ENCODE peak calls at places on chromosomes 4 and X, in eight cellular contexts. S, O, E, M, H, A, P and V are unnamed samples.

GRCh38 chrX:17616936-17617335 is 120.4 kb upstream of the SCML1 start:
- DNase-seq in E (no peak), H (no peak), S (no peak), M (no peak), A (no peak), O (no peak), P (no peak), V (no peak)

GRCh38 chr4:41879552-41879951 is 55.7 kb upstream of the TMEM33 start:
- DNase-seq in O (no peak), M (no peak), E (no peak), H (no peak), S (no peak), A (no peak), P (no peak), V (no peak)

GRCh38 chrX:20037182-20037581 is 46.3 kb upstream of the BCLAF3 start:
- DNase-seq in A (no peak), O (no peak), S (no peak), E (no peak), P (no peak), H (no peak), M (no peak), V (no peak)

GRCh38 chrX:39171686-39172085 is 370.4 kb downstream of the MID1IP1 start:
- DNase-seq in A (no peak), S (no peak), M (no peak), P (no peak), H (no peak), O (no peak), E (no peak), V (no peak)

GRCh38 chr4:182877326-182877883 is 39.8 kb downstream of the DCTD start:
- DNase-seq in M (no peak), O (no peak), E (no peak), S (no peak), P (no peak), H (no peak), A (no peak), V (peak; percentile 65)

GRCh38 chrX:130155564-130155963 is 10.1 kb downstream of the AIFM1 start:
- DNase-seq in O (peak; percentile 55), A (no peak), H (no peak), S (no peak), E (no peak), M (no peak), P (no peak), V (no peak)

GRCh38 chrX:139750390-139750789 is 42.4 kb upstream of the MCF2 start:
- DNase-seq in H (no peak), O (peak; percentile 10), S (no peak), E (no peak), P (no peak), A (no peak), M (no peak), V (no peak)

GRCh38 chrX:37800762-37801161 is 20.9 kb downstream of the CYBB start:
- DNase-seq in M (no peak), H (no peak), S (no peak), P (no peak), E (no peak), O (no peak), A (no peak), V (no peak)

GRCh38 chr4:156778093-156778492 is 193.5 kb downstream of the PDGFC start:
- DNase-seq in O (peak; percentile 85), P (no peak), H (no peak), A (no peak), S (no peak), M (no peak), E (no peak), V (no peak)

GRCh38 chrX:24610540-24610939 is 36.6 kb downstream of the PCYT1B start:
- DNase-seq in M (no peak), E (no peak), A (no peak), S (no peak), O (no peak), H (no peak), P (no peak), V (no peak)

GRCh38 chr4:140637836-140638235 is 69.1 kb upstream of the UCP1 start:
- DNase-seq in S (no peak), H (no peak), P (peak; percentile 35), O (peak; percentile 5), M (no peak), E (no peak), A (no peak), V (peak; percentile 69)

GRCh38 chr4:37967749-37968148 is 7.6 kb downstream of the PTTG2 start:
- DNase-seq in H (no peak), O (no peak), A (no peak), E (no peak), M (no peak), P (no peak), S (no peak), V (no peak)

GRCh38 chr4:169070071-169070894 is 60.2 kb upstream of the CBR4 start:
- DNase-seq in P (peak; percentile 73), S (no peak), A (no peak), E (peak; percentile 66), H (peak; percentile 67), M (peak; percentile 39), O (peak; percentile 98), V (peak; percentile 65)

GRCh38 chr4:27084685-27085356 is 224.2 kb downstream of the STIM2 start:
- DNase-seq in P (peak; percentile 13), S (no peak), A (no peak), E (no peak), O (peak; percentile 16), M (peak; percentile 5), H (peak; percentile 33), V (peak; percentile 75)

GRCh38 chr4:6884341-6884870 is 25.2 kb upstream of the TBC1D14 start:
- DNase-seq in H (no peak), A (no peak), P (no peak), S (no peak), E (no peak), O (no peak), M (no peak), V (peak; percentile 53)

GRCh38 chr4:126616795-126617194 is 1016.0 kb upstream of the INTU start:
- DNase-seq in P (no peak), H (no peak), S (no peak), O (no peak), A (no peak), E (no peak), M (no peak), V (no peak)

GRCh38 chr4:185965456-185966384 is 103.2 kb upstream of the TLR3 start:
- DNase-seq in A (no peak), O (no peak), H (no peak), S (no peak), M (no peak), P (no peak), E (no peak), V (no peak)

GRCh38 chr4:152247271-152247975 is 288.5 kb downstream of the FBXW7 start:
- DNase-seq in A (no peak), H (peak; percentile 73), P (no peak), M (no peak), E (peak; percentile 55), S (no peak), O (no peak), V (peak; percentile 22)
- H3K4me3 ChIP-seq in A (no peak overlapping the region), H (no peak overlapping the region), P (no peak overlapping the region), M (no peak overlapping the region), E (no peak overlapping the region), S (no peak overlapping the region), O (no peak overlapping the region), V (no peak overlapping the region)

DNA sequence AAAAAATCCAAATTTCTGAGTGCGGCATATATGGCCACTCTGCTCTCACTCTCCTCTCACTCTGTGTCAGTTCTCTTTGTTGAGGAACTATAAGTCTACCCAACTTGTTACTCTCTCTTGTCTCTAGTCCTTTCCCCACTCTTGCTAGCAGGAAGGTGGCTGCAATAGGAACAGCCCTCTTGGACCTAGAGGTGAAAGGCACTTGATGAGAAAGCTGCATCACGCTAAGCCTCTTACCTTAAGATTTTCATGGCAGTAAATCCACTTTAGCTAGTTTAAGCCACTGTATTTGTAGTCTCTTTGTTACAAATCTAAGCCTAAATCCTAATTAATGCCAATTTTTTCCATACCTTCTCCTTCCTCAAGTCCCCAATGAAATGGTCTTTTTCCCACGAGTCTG is 189.9 kb downstream of the NKX6-1 start:
- DNase-seq in E (no peak), O (no peak), M (no peak), P (no peak), H (no peak), A (no peak), S (no peak), V (no peak)
- H3K36me3 ChIP-seq in E (no peaks in the 10 kb centered on the region), O (no peaks in the 10 kb centered on the region), M (no peaks in the 10 kb centered on the region), P (no peaks in the 10 kb centered on the region), H (no peaks in the 10 kb centered on the region), A (no peaks in the 10 kb centered on the region), S (no peaks in the 10 kb centered on the region), V (no peaks in the 10 kb centered on the region)

GRCh38 chrX:51891821-51892551 is 1.4 kb upstream of the MAGED1 start:
- DNase-seq in E (no peak), M (no peak), P (no peak), O (peak; percentile 81), S (no peak), H (peak; percentile 59), A (no peak), V (no peak)

GRCh38 chrX:51892921-51893745 is at the start of gene MAGED1:
- DNase-seq in O (peak; percentile 93), S (peak; percentile 89), H (peak; percentile 91), M (peak; percentile 94), P (peak; percentile 86), A (peak; percentile 79), E (peak; percentile 94), V (peak; percentile 72)

GRCh38 chrX:51896626-51897025 is 3.2 kb downstream of the MAGED1 start:
- DNase-seq in E (no peak), P (no peak), S (no peak), M (no peak), O (no peak), H (no peak), A (no peak), V (no peak)

GRCh38 chrX:51894697-51895336 is 1.4 kb downstream of the MAGED1 start:
- DNase-seq in M (peak; percentile 48), O (peak; percentile 42), S (no peak), H (peak; percentile 35), E (no peak), P (peak; percentile 27), A (no peak), V (peak; percentile 22)

DNA sequence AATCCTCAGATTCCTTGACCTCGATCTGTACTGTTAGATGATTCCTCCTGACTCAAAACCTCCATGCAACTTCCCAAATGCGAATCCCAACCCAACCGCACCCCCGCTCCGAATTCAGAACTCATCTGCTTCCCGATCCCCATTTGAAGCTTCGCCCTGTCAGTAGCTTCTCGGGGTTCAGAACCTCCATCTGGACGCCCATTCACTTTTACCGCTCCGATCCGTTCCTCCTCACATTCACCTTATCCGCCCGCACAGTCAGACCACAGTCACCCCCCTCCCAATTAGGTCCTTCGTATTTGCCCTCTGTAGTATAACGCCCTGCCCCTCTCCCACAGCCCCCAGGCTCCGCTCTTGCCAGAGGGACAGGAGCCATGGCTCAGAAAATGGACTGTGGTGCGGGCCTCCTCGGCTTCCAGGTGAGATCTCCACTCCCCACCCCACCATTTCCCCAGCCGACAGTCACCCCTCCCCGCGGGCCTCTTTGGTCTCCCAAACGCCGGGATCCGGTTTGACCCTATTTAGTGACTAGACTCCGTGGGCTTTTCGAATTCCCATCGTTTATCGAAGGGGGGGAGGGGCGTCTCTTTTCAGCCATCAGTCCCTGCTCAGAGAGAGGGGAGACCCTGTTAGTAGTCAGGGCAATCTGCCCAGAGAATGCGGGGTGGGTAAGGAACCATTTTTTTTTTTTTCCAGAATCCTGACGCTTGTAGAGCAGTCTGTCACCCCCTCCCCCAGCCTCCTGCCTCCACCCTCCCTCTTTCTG is 691 bp downstream of the MAGED1 start:
- DNase-seq in O (peak; percentile 29), P (no peak), A (peak; percentile 51), M (peak; percentile 56), S (no peak), H (no peak), E (no peak), V (peak; percentile 49)
- H3K4me3 ChIP-seq in O (peak overlapping the region; percentile 75), P (peak overlapping the region; percentile 45), A (peak overlapping the region; percentile 62), M (peak overlapping the region; percentile 60), S (peak overlapping the region; percentile 73), H (peak overlapping the region; percentile 68), E (peak overlapping the region; percentile 52), V (peak overlapping the region; percentile 68)

GRCh38 chr4:128303986-128304385 is 16.4 kb upstream of the PGRMC2 start:
- DNase-seq in E (no peak), P (no peak), M (no peak), O (no peak), H (no peak), S (no peak), A (no peak), V (no peak)
- H3K36me3 ChIP-seq in E (no peaks in the 10 kb centered on the region), P (no peaks in the 10 kb centered on the region), M (no peaks in the 10 kb centered on the region), O (no peaks in the 10 kb centered on the region), H (peaks cover 6% of the 10 kb centered on the region), S (no peaks in the 10 kb centered on the region), A (no peaks in the 10 kb centered on the region), V (no peaks in the 10 kb centered on the region)